ENCODE peak calls at places on chromosomes 16 and 17, in ten cellular contexts. One of them, this sample, is unnamed.

GRCh38 chr17:50173335-50173941 is 7.6 kb downstream of the SGCA start:
- DNase-seq in stimulated activated effector memory CD8-positive, alpha-beta T cell treated with anti-CD3 and anti-CD28 coated beads, Interleukin-12 subunit alpha, Interleukin-12 subunit beta, amount 100 ng/mL, for 72 hours: no peak
- DNase-seq in posterior cingulate gyrus: no peak
- DNase-seq in activated T-helper 1 cell treated with Interleukin-2 at 50 U/mL for 16 hours: no peak
- DNase-seq in AG09309: no peak
- DNase-seq in mucosa of gallbladder: peak
- DNase-seq in activated naive CD4-positive, alpha-beta T cell treated with anti-CD3 and anti-CD28 coated beads for 36 hours: no peak
- DNase-seq in uterus: peak
- DNase-seq in anterior cingulate cortex: no peak
- DNase-seq in germinal center: no peak
- DNase-seq in this sample: no peak

GRCh38 chr16:71568541-71568940 is 8.4 kb downstream of the TAT start:
- DNase-seq in anterior cingulate cortex: no peak
- DNase-seq in activated T-helper 1 cell treated with Interleukin-2 at 50 U/mL for 16 hours: no peak
- DNase-seq in posterior cingulate gyrus: no peak
- DNase-seq in mucosa of gallbladder: no peak
- DNase-seq in germinal center: no peak
- DNase-seq in stimulated activated effector memory CD8-positive, alpha-beta T cell treated with anti-CD3 and anti-CD28 coated beads, Interleukin-12 subunit alpha, Interleukin-12 subunit beta, amount 100 ng/mL, for 72 hours: no peak
- DNase-seq in AG09309: no peak
- DNase-seq in uterus: no peak
- DNase-seq in activated naive CD4-positive, alpha-beta T cell treated with anti-CD3 and anti-CD28 coated beads for 36 hours: no peak
- DNase-seq in this sample: no peak

GRCh38 chr16:69872888-69873287 is 78.2 kb upstream of the CLEC18A start:
- DNase-seq in AG09309: no peak
- DNase-seq in activated T-helper 1 cell treated with Interleukin-2 at 50 U/mL for 16 hours: no peak
- DNase-seq in uterus: no peak
- DNase-seq in activated naive CD4-positive, alpha-beta T cell treated with anti-CD3 and anti-CD28 coated beads for 36 hours: no peak
- DNase-seq in anterior cingulate cortex: no peak
- DNase-seq in stimulated activated effector memory CD8-positive, alpha-beta T cell treated with anti-CD3 and anti-CD28 coated beads, Interleukin-12 subunit alpha, Interleukin-12 subunit beta, amount 100 ng/mL, for 72 hours: no peak
- DNase-seq in mucosa of gallbladder: no peak
- DNase-seq in posterior cingulate gyrus: no peak
- DNase-seq in germinal center: no peak
- DNase-seq in this sample: no peak

GRCh38 chr17:68296217-68297140 is 5.2 kb downstream of the ARSG start:
- DNase-seq in anterior cingulate cortex: no peak
- DNase-seq in activated naive CD4-positive, alpha-beta T cell treated with anti-CD3 and anti-CD28 coated beads for 36 hours: peak
- DNase-seq in uterus: no peak
- DNase-seq in posterior cingulate gyrus: no peak
- DNase-seq in stimulated activated effector memory CD8-positive, alpha-beta T cell treated with anti-CD3 and anti-CD28 coated beads, Interleukin-12 subunit alpha, Interleukin-12 subunit beta, amount 100 ng/mL, for 72 hours: peak
- DNase-seq in activated T-helper 1 cell treated with Interleukin-2 at 50 U/mL for 16 hours: peak
- DNase-seq in germinal center: no peak
- DNase-seq in mucosa of gallbladder: peak
- DNase-seq in AG09309: no peak
- DNase-seq in this sample: no peak

GRCh38 chr16:21952040-21952792 is 945 bp upstream of the UQCRC2 start:
- DNase-seq in activated naive CD4-positive, alpha-beta T cell treated with anti-CD3 and anti-CD28 coated beads for 36 hours: peak
- DNase-seq in stimulated activated effector memory CD8-positive, alpha-beta T cell treated with anti-CD3 and anti-CD28 coated beads, Interleukin-12 subunit alpha, Interleukin-12 subunit beta, amount 100 ng/mL, for 72 hours: no peak
- DNase-seq in uterus: peak
- DNase-seq in germinal center: peak
- DNase-seq in posterior cingulate gyrus: peak
- DNase-seq in mucosa of gallbladder: peak
- DNase-seq in activated T-helper 1 cell treated with Interleukin-2 at 50 U/mL for 16 hours: peak
- DNase-seq in AG09309: no peak
- DNase-seq in anterior cingulate cortex: peak
- DNase-seq in this sample: peak

GRCh38 chr16:13883266-13883665 is 36.7 kb upstream of the ERCC4 start:
- DNase-seq in germinal center: no peak
- DNase-seq in anterior cingulate cortex: no peak
- DNase-seq in stimulated activated effector memory CD8-positive, alpha-beta T cell treated with anti-CD3 and anti-CD28 coated beads, Interleukin-12 subunit alpha, Interleukin-12 subunit beta, amount 100 ng/mL, for 72 hours: no peak
- DNase-seq in activated naive CD4-positive, alpha-beta T cell treated with anti-CD3 and anti-CD28 coated beads for 36 hours: no peak
- DNase-seq in activated T-helper 1 cell treated with Interleukin-2 at 50 U/mL for 16 hours: no peak
- DNase-seq in mucosa of gallbladder: no peak
- DNase-seq in posterior cingulate gyrus: no peak
- DNase-seq in uterus: no peak
- DNase-seq in AG09309: no peak
- DNase-seq in this sample: no peak

GRCh38 chr16:19131809-19132777 is 18.3 kb downstream of the ITPRIPL2 start:
- DNase-seq in germinal center: peak
- DNase-seq in stimulated activated effector memory CD8-positive, alpha-beta T cell treated with anti-CD3 and anti-CD28 coated beads, Interleukin-12 subunit alpha, Interleukin-12 subunit beta, amount 100 ng/mL, for 72 hours: no peak
- DNase-seq in activated T-helper 1 cell treated with Interleukin-2 at 50 U/mL for 16 hours: no peak
- DNase-seq in activated naive CD4-positive, alpha-beta T cell treated with anti-CD3 and anti-CD28 coated beads for 36 hours: no peak
- DNase-seq in AG09309: no peak
- DNase-seq in anterior cingulate cortex: no peak
- DNase-seq in posterior cingulate gyrus: no peak
- DNase-seq in uterus: no peak
- DNase-seq in mucosa of gallbladder: no peak
- DNase-seq in this sample: no peak

GRCh38 chr17:32516940-32517711 is 30.3 kb downstream of the CDK5R1 start:
- DNase-seq in anterior cingulate cortex: no peak
- DNase-seq in stimulated activated effector memory CD8-positive, alpha-beta T cell treated with anti-CD3 and anti-CD28 coated beads, Interleukin-12 subunit alpha, Interleukin-12 subunit beta, amount 100 ng/mL, for 72 hours: no peak
- DNase-seq in uterus: no peak
- DNase-seq in activated T-helper 1 cell treated with Interleukin-2 at 50 U/mL for 16 hours: no peak
- DNase-seq in AG09309: no peak
- DNase-seq in germinal center: no peak
- DNase-seq in mucosa of gallbladder: no peak
- DNase-seq in activated naive CD4-positive, alpha-beta T cell treated with anti-CD3 and anti-CD28 coated beads for 36 hours: peak
- DNase-seq in posterior cingulate gyrus: no peak
- DNase-seq in this sample: no peak

GRCh38 chr16:1655269-1655807 is 22.7 kb upstream of the JPT2 start:
- DNase-seq in germinal center: no peak
- DNase-seq in activated T-helper 1 cell treated with Interleukin-2 at 50 U/mL for 16 hours: no peak
- DNase-seq in posterior cingulate gyrus: no peak
- DNase-seq in uterus: no peak
- DNase-seq in mucosa of gallbladder: no peak
- DNase-seq in stimulated activated effector memory CD8-positive, alpha-beta T cell treated with anti-CD3 and anti-CD28 coated beads, Interleukin-12 subunit alpha, Interleukin-12 subunit beta, amount 100 ng/mL, for 72 hours: no peak
- DNase-seq in anterior cingulate cortex: no peak
- DNase-seq in AG09309: no peak
- DNase-seq in activated naive CD4-positive, alpha-beta T cell treated with anti-CD3 and anti-CD28 coated beads for 36 hours: no peak
- DNase-seq in this sample: no peak

GRCh38 chr17:15999974-16000827 is 577 bp downstream of the TTC19 start:
- DNase-seq in posterior cingulate gyrus: no peak
- DNase-seq in germinal center: no peak
- DNase-seq in activated T-helper 1 cell treated with Interleukin-2 at 50 U/mL for 16 hours: peak
- DNase-seq in activated naive CD4-positive, alpha-beta T cell treated with anti-CD3 and anti-CD28 coated beads for 36 hours: peak
- DNase-seq in mucosa of gallbladder: peak
- DNase-seq in stimulated activated effector memory CD8-positive, alpha-beta T cell treated with anti-CD3 and anti-CD28 coated beads, Interleukin-12 subunit alpha, Interleukin-12 subunit beta, amount 100 ng/mL, for 72 hours: no peak
- DNase-seq in uterus: peak
- DNase-seq in AG09309: no peak
- DNase-seq in anterior cingulate cortex: no peak
- DNase-seq in this sample: no peak

GRCh38 chr16:89986600-89986999 is 32.7 kb downstream of the DBNDD1 start:
- DNase-seq in posterior cingulate gyrus: no peak
- DNase-seq in uterus: no peak
- DNase-seq in mucosa of gallbladder: no peak
- DNase-seq in anterior cingulate cortex: no peak
- DNase-seq in stimulated activated effector memory CD8-positive, alpha-beta T cell treated with anti-CD3 and anti-CD28 coated beads, Interleukin-12 subunit alpha, Interleukin-12 subunit beta, amount 100 ng/mL, for 72 hours: no peak
- DNase-seq in germinal center: no peak
- DNase-seq in AG09309: no peak
- DNase-seq in activated T-helper 1 cell treated with Interleukin-2 at 50 U/mL for 16 hours: no peak
- DNase-seq in activated naive CD4-positive, alpha-beta T cell treated with anti-CD3 and anti-CD28 coated beads for 36 hours: no peak
- DNase-seq in this sample: no peak

This sample was measured in T-helper 2 cell.